ENCODE peak calls at places on chromosomes 12 and 14, in four cellular contexts. D is ovary, Y is IMR-90, Q is upper lobe of left lung. A is an unnamed sample. For H3K36me3, the result is how much of the 10 kb centered on the place peaks cover.

GRCh38 chr14:41615011-41615595 is 8.4 kb downstream of the LRFN5 start:
- DNase-seq in D (no peak), Y (no peak), Q (no peak), A (no peak)

GRCh38 chr12:89959188-89959587 is 250.6 kb upstream of the ATP2B1 start:
- DNase-seq in Y (no peak), D (no peak), Q (no peak), A (no peak)

GRCh38 chr12:75850751-75851462 is 180.7 kb downstream of the PHLDA1 start:
- DNase-seq in Y (peak), Q (no peak), D (no peak), A (no peak)

GRCh38 chr12:8644345-8645248 is 18.0 kb downstream of the MFAP5 start:
- DNase-seq in Y (no peak), Q (no peak), D (no peak), A (no peak)

GRCh38 chr14:23494223-23494622 is 24.7 kb downstream of the NGDN start:
- DNase-seq in D (peak), Q (no peak), Y (peak), A (no peak)

GRCh38 chr12:104877107-104877705 is 80.9 kb downstream of the SLC41A2 start:
- DNase-seq in Y (peak), Q (no peak), D (peak), A (peak)

GRCh38 chr12:3216726-3217682 is 139.8 kb downstream of the TSPAN9 start:
- DNase-seq in Q (no peak), Y (peak), D (no peak), A (no peak)

GRCh38 chr14:105465209-105466031 is 9.2 kb upstream of the CRIP2 start:
- DNase-seq in D (no peak), Q (no peak), Y (no peak), A (peak)

GRCh38 chr14:61326847-61327246 is 5.5 kb downstream of the PRKCH start:
- DNase-seq in Q (no peak), Y (no peak), D (peak), A (peak)

DNA sequence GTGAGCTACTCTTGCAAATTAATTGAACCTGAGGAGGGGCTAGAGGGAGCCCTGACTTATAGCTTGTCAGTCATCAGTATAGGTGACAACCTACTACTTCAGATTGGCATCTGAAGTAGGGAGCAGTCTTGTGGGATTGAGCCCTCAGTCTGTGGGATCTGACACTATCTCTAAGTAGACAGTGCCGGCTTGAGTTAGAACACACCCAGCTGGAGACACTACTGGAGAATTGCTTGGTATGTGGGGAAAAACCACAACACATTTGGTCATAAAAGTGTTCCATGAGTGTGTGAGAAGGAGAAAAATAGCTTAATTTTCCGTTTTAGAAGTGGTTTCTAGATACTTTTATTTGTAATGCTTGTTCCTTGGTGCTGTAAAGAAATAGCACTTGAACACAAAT is 30.5 kb upstream of the DDHD1 start:
- DNase-seq in Y (no peak), D (no peak), Q (no peak), A (no peak)
- TF ChIP-seq CTCF in Y (no peak), D (no peak), Q (no peak), A (no peak)

DNA sequence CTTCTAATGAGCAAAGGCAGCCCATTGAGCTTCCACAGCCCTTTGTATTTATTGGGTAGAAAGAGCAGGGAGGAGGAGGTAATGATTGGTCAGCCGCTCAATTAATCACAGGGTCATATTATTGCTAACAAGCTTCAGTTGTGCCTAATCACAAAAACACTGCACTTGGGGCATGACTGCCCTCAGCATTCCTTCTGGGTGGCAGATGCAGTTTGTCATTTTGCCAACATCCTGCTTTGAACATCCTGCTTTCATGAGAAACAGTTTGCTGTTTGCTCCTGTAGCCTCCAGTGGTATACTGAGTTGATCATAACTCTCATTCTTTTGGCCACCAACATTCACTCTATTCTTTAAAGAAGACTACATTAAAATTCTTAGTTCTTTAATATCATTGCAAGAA is 462.9 kb upstream of the MIS18BP1 start:
- DNase-seq in D (no peak), Q (no peak), Y (no peak), A (no peak)
- H3K27ac ChIP-seq in D (no peak), Q (no peak), Y (no peak), A (no peak)

GRCh38 chr14:77372304-77372841 is 4.5 kb downstream of the TMED8 start:
- DNase-seq in Y (peak), D (no peak), Q (no peak), A (peak)
- H3K36me3 ChIP-seq in Y (under half), D (under half), Q (under half), A (under half)

GRCh38 chr14:22047105-22047504 is 373.5 kb upstream of the OR4E1 start:
- DNase-seq in Y (no peak), D (no peak), Q (no peak), A (peak)
- TF ChIP-seq CTCF in Y (peak), D (no peak), Q (no peak), A (peak)

GRCh38 chr12:64175254-64175945 is 46.7 kb downstream of the KICS2 start:
- DNase-seq in D (no peak), Q (no peak), Y (no peak), A (no peak)

GRCh38 chr12:64177001-64177400 is 45.1 kb downstream of the KICS2 start:
- DNase-seq in Y (no peak), D (no peak), Q (no peak), A (no peak)

GRCh38 chr12:64180951-64181350 is 41.1 kb downstream of the KICS2 start:
- DNase-seq in D (no peak), Y (peak), Q (no peak), A (no peak)

GRCh38 chr12:64181504-64182291 is 40.4 kb downstream of the KICS2 start:
- DNase-seq in D (peak), Y (peak), Q (no peak), A (peak)

GRCh38 chr12:64178122-64178521 is 44.0 kb downstream of the KICS2 start:
- DNase-seq in Q (no peak), D (no peak), Y (peak), A (no peak)
- H3K27ac ChIP-seq in Q (no peak), D (no peak), Y (no peak), A (no peak)

A was measured in thyroid gland.